ENCODE peak calls at places on chromosomes 2 and 18, in five cellular contexts. N, L, D, X and F are unnamed samples.

GRCh38 chr2:104844813-104845551 is 8.9 kb upstream of the POU3F3 start:
- DNase-seq in D (no peak), L (no peak), N (no peak), X (no peak), F (peak; percentile 69)

GRCh38 chr2:48738806-48739205 is 16.7 kb downstream of the LHCGR start:
- DNase-seq in X (no peak), L (no peak), N (no peak), D (no peak), F (no peak)

GRCh38 chr2:25697559-25698341 is 24.4 kb upstream of the DTNB start:
- DNase-seq in X (no peak), L (no peak), D (no peak), N (no peak), F (no peak)

GRCh38 chr2:28445448-28446258 is 50.2 kb upstream of the PLB1 start:
- DNase-seq in X (no peak), L (no peak), N (peak; percentile 84), D (no peak), F (peak; percentile 54)

GRCh38 chr2:44496130-44496529 is 134.4 kb downstream of the CAMKMT start:
- DNase-seq in N (no peak), D (no peak), X (no peak), L (no peak), F (no peak)

GRCh38 chr2:121386707-121387106 is 101.7 kb upstream of the TFCP2L1 start:
- DNase-seq in D (no peak), L (no peak), X (no peak), N (no peak), F (no peak)

GRCh38 chr2:133768261-133769021 is 200.2 kb upstream of the NCKAP5 start:
- DNase-seq in L (no peak), D (no peak), N (no peak), X (no peak), F (no peak)

GRCh38 chr2:227871375-227871788 is at the start of gene DAW1:
- DNase-seq in L (no peak), D (no peak), X (peak; percentile 13), N (no peak), F (peak; percentile 45)

GRCh38 chr18:58362027-58362575 is 266.8 kb downstream of the ALPK2 start:
- DNase-seq in X (no peak), L (peak; percentile 74), D (no peak), N (peak; percentile 81), F (no peak)

GRCh38 chr2:239252433-239253200 is 148.2 kb downstream of the HDAC4 start:
- DNase-seq in L (peak; percentile 86), D (no peak), X (no peak), N (no peak), F (peak; percentile 66)

GRCh38 chr2:167550448-167550847 is 662.2 kb downstream of the XIRP2 start:
- DNase-seq in X (peak; percentile 11), N (no peak), D (no peak), L (no peak), F (no peak)
- TF ChIP-seq CTCF in X (peak; percentile 24), N (peak; percentile 59), D (no peak), L (no peak), F (peak; percentile 50)

GRCh38 chr2:18910843-18911242 is 321.5 kb upstream of the NT5C1B start:
- DNase-seq in D (peak; percentile 32), N (no peak), L (no peak), X (no peak), F (no peak)
- H3K27ac ChIP-seq in D (no peak overlapping the region), N (no peak overlapping the region), L (no peak overlapping the region), X (no peak overlapping the region), F (no peak overlapping the region)

GRCh38 chr2:68429311-68429826 is 37.7 kb downstream of the FBXO48 start:
- DNase-seq in N (no peak), X (no peak), D (no peak), L (no peak), F (no peak)
- H3K4me3 ChIP-seq in N (no peak overlapping the region), X (no peak overlapping the region), D (no peak overlapping the region), L (no peak overlapping the region), F (no peak overlapping the region)

GRCh38 chr2:234406085-234406484 is 90.8 kb downstream of the ARL4C start:
- DNase-seq in D (no peak), N (no peak), X (no peak), L (no peak), F (no peak)
- TF ChIP-seq CTCF in D (no peak), N (no peak), X (no peak), L (no peak), F (no peak)

DNA sequence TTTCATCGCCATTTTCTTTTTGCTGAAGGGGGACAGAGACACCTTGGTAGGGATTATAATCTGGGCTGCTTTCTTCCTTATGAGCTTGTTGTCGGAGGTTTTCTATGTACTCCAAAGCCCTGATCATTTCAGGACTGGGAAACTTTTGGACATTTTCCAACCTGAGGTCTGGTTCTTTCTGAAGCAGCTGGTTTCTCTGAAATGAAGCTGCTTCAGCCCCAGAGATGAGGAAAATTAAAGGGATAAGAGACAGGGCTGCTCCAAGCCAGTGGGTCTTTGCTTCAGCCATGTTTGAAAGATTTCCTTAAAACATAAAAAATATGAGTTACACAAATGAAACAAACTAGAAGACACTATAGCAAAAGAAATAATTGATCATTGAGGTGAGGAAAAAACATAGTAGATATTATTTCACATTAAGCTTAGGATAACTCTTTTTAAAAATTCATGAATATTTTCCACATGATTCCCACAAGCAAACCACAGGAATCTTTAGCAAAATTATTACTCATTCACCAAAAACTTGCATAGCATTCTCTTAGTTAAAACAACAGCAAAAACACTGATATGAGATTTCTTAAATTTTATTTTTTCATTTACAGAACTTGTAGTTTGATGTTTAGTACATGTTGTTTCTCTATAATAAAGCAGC is 3.0 kb downstream of the SCG2 start:
- DNase-seq in D (no peak), X (no peak), N (peak; percentile 63), L (no peak), F (no peak)
- H3K27ac ChIP-seq in D (no peak overlapping the region), X (no peak overlapping the region), N (peak overlapping the region; percentile 87), L (no peak overlapping the region), F (no peak overlapping the region)

DNA sequence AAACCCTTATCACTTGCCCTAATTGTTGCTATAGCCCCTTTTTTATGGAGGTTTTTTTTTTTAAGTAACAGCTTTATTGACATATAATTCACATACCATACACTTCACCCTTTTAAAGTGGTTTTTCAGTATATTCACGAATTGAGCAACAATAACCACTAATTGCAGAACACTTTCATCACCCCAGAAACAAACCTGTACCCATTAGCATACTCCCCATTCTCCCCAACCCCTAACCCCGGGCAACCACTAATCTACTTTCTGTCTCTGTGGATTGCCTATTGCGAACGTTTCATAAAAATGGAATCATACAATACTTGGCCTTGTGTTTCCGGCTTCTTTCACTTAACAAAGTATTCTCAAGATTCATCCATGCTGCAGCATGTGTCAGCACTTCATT is 213.6 kb downstream of the ATAD2B start:
- DNase-seq in N (no peak), D (no peak), X (no peak), L (no peak), F (no peak)
- H3K4me3 ChIP-seq in N (no peak overlapping the region), D (no peak overlapping the region), X (no peak overlapping the region), L (no peak overlapping the region), F (no peak overlapping the region)

GRCh38 chr2:199977984-199978415 is 22.6 kb downstream of the MAIP1 start:
- DNase-seq in N (no peak), L (no peak), X (no peak), D (no peak), F (no peak)
- TF ChIP-seq CTCF in N (no peak), L (no peak), X (no peak), D (no peak), F (no peak)